ENCODE peak calls at places on chromosomes 16 and 17, in four cellular contexts. J is right atrium auricular region, Q is heart left ventricle, A is body of pancreas. N is an unnamed sample. For H3K36me3, the result is how much of the 10 kb centered on the place peaks cover.

GRCh38 chr17:62781826-62782225 is 26.3 kb downstream of the MARCHF10 start:
- DNase-seq in J (no peak), Q (no peak), A (no peak), N (no peak)

GRCh38 chr17:29764748-29765147 is 142.0 kb upstream of the CORO6 start:
- DNase-seq in A (no peak), Q (no peak), J (no peak), N (no peak)

GRCh38 chr16:648071-648785 is 937 bp upstream of the WDR90 start:
- DNase-seq in Q (no peak), J (no peak), A (peak), N (peak)

GRCh38 chr17:28737770-28738679 is 5.8 kb upstream of the TRAF4 start:
- DNase-seq in J (no peak), A (no peak), Q (no peak), N (peak)

GRCh38 chr16:87815567-87815966 is 49.8 kb upstream of the KLHDC4 start:
- DNase-seq in Q (no peak), J (no peak), A (no peak), N (no peak)

GRCh38 chr16:79278506-79278905 is 322.0 kb downstream of the MAF start:
- DNase-seq in A (no peak), Q (no peak), J (no peak), N (peak)

GRCh38 chr17:82893779-82894178 is 54.0 kb upstream of the ZNF750 start:
- DNase-seq in A (no peak), J (no peak), Q (no peak), N (no peak)

GRCh38 chr17:7550359-7550758 is 1.5 kb downstream of the TNFSF12 start:
- DNase-seq in Q (no peak), J (no peak), A (no peak), N (no peak)

GRCh38 chr17:61412860-61413653 is 13.4 kb downstream of the TBX2 start:
- DNase-seq in J (peak), A (no peak), Q (no peak), N (no peak)

GRCh38 chr16:15897834-15898254 is 9.4 kb upstream of the CEP20 start:
- DNase-seq in A (no peak), Q (no peak), J (no peak), N (no peak)

GRCh38 chr17:74442670-74443515 is 11.0 kb downstream of the GPRC5C start:
- DNase-seq in A (peak), J (peak), Q (peak), N (peak)

GRCh38 chr17:34613064-34614019 is 34.0 kb downstream of the TMEM132E start:
- DNase-seq in Q (no peak), A (peak), J (no peak), N (no peak)

GRCh38 chr17:58303981-58304734 is 23.4 kb upstream of the MPO start:
- DNase-seq in A (peak), J (no peak), Q (no peak), N (peak)

GRCh38 chr16:2206780-2207433 is 1.7 kb downstream of the MLST8 start:
- DNase-seq in A (no peak), Q (no peak), J (no peak), N (no peak)

GRCh38 chr16:29898786-29899515 is 399 bp downstream of the SEZ6L2 start:
- DNase-seq in A (no peak), J (no peak), Q (no peak), N (peak)

GRCh38 chr16:51154271-51155171 is 3.5 kb upstream of the SALL1 start:
- DNase-seq in J (no peak), Q (no peak), A (no peak), N (peak)

GRCh38 chr16:86818701-86819522 is 240.6 kb downstream of the FOXL1 start:
- DNase-seq in A (no peak), J (no peak), Q (no peak), N (no peak)

GRCh38 chr17:83133302-83134121 is 54.1 kb downstream of the METRNL start:
- DNase-seq in J (no peak), A (no peak), Q (no peak), N (no peak)

GRCh38 chr16:89599451-89599858 is 14.0 kb upstream of the DPEP1 start:
- DNase-seq in J (no peak), Q (no peak), A (peak), N (no peak)

GRCh38 chr16:88477631-88478030 is 24.6 kb downstream of the ZFPM1 start:
- DNase-seq in A (no peak), J (no peak), Q (no peak), N (no peak)

GRCh38 chr17:44345497-44346026 is 460 bp downstream of the GRN start:
- DNase-seq in Q (peak), J (peak), A (peak), N (peak)

GRCh38 chr16:64398795-64399194 is 723.1 kb downstream of the CDH11 start:
- DNase-seq in J (no peak), A (no peak), Q (no peak), N (no peak)

GRCh38 chr17:82384730-82385429 is 13.3 kb downstream of the UTS2R start:
- DNase-seq in Q (peak), J (no peak), A (peak), N (peak)

GRCh38 chr17:56174421-56174820 is 21.1 kb downstream of the ANKFN1 start:
- DNase-seq in A (no peak), Q (no peak), J (no peak), N (no peak)

GRCh38 chr16:9932000-9932399 is 250.2 kb downstream of the GRIN2A start:
- DNase-seq in Q (no peak), J (no peak), A (no peak), N (no peak)

GRCh38 chr17:77541995-77542394 is 401.2 kb downstream of the SEC14L1 start:
- DNase-seq in J (no peak), Q (peak), A (no peak), N (no peak)

GRCh38 chr17:50344712-50345380 is 1.1 kb upstream of the XYLT2 start:
- DNase-seq in Q (no peak), J (no peak), A (no peak), N (peak)

GRCh38 chr17:82813299-82814051 is 26.3 kb downstream of the ZNF750 start:
- DNase-seq in Q (no peak), A (no peak), J (no peak), N (no peak)

GRCh38 chr16:84712801-84713775 is 13.3 kb downstream of the USP10 start:
- DNase-seq in A (no peak), Q (no peak), J (no peak), N (no peak)

GRCh38 chr16:84712138-84712671 is 12.4 kb downstream of the USP10 start:
- DNase-seq in J (no peak), A (no peak), Q (no peak), N (no peak)

GRCh38 chr16:84709609-84710008 is 9.8 kb downstream of the USP10 start:
- DNase-seq in Q (no peak), J (no peak), A (no peak), N (no peak)

GRCh38 chr16:84714028-84714427 is 14.2 kb downstream of the USP10 start:
- DNase-seq in J (no peak), Q (no peak), A (no peak), N (no peak)

DNA sequence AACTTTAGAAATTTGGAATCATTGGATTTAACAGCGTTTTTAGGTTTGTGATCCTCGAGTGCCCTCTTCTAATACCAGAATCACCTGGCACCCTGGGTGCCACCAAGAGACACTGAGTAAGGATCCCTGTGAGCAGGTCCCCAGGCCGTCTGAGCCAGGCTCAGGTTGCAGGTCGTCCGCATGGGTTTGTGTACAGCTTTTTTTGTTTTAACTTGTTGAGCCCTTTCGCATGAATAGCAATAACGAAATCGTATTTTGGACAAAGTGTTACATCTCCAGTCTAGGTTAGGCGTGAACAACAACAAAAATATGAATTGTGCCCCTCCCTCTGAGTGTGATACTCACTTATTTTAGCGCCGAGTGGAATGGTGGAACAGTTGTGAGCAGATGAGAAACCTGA is 10.9 kb downstream of the USP10 start:
- DNase-seq in Q (no peak), A (no peak), J (no peak), N (no peak)
- H3K36me3 ChIP-seq in Q (under half), A (under half), J (under half), N (under half)

GRCh38 chr17:4023220-4023619 is 59.0 kb upstream of the ATP2A3 start:
- DNase-seq in J (no peak), Q (no peak), A (no peak), N (no peak)

GRCh38 chr17:4028436-4028835 is 64.2 kb upstream of the ATP2A3 start:
- DNase-seq in Q (no peak), A (no peak), J (no peak), N (no peak)

GRCh38 chr17:4032245-4032644 is 68.0 kb upstream of the ATP2A3 start:
- DNase-seq in Q (no peak), A (no peak), J (no peak), N (no peak)

DNA sequence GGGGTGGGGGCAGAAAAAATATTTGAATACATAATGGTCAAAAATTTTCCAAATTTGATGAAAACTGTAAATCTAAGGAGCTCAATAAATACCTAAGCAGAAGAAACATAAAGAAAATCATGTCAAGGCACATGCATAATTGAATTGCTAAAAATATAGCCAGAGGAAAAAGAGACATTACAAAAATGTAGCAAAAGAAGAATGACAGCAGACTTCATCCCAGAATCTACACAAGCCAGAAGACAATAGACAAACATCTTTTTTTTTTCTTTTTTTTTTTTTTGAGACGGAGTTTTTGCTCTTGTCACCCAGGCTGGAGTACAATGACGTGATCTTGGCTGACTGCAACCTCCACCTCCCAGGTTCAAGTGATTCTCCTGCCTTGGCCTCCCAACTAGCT is 62.0 kb upstream of the ATP2A3 start:
- DNase-seq in Q (no peak), J (no peak), A (no peak), N (no peak)
- H3K36me3 ChIP-seq in Q (half or more), J (half or more), A (under half), N (under half)

GRCh38 chr16:8919089-8919933 is 37.2 kb downstream of the LITAFD start:
- DNase-seq in A (no peak), J (no peak), Q (no peak), N (no peak)

GRCh38 chr16:8921626-8921984 is 39.5 kb downstream of the LITAFD start:
- DNase-seq in Q (no peak), J (no peak), A (no peak), N (no peak)

GRCh38 chr16:8920676-8921625 is 38.8 kb downstream of the LITAFD start:
- DNase-seq in J (no peak), A (no peak), Q (no peak), N (no peak)

GRCh38 chr16:8923199-8923598 is 40.5 kb downstream of the USP7 start:
- DNase-seq in A (no peak), J (no peak), Q (no peak), N (no peak)

GRCh38 chr16:8919934-8920465 is 37.8 kb downstream of the LITAFD start:
- DNase-seq in A (no peak), Q (no peak), J (no peak), N (no peak)
- H3K36me3 ChIP-seq in A (under half), Q (half or more), J (half or more), N (under half)

GRCh38 chr16:75239463-75240122 is 11.8 kb downstream of the BCAR1 start:
- DNase-seq in Q (peak), J (no peak), A (no peak), N (peak)

GRCh38 chr16:75236736-75237397 is 14.6 kb downstream of the BCAR1 start:
- DNase-seq in A (no peak), Q (no peak), J (no peak), N (no peak)

GRCh38 chr16:75238853-75239371 is 12.5 kb downstream of the BCAR1 start:
- DNase-seq in J (no peak), Q (no peak), A (no peak), N (no peak)

GRCh38 chr16:75237398-75238131 is 13.9 kb downstream of the BCAR1 start:
- DNase-seq in A (no peak), J (no peak), Q (no peak), N (no peak)

DNA sequence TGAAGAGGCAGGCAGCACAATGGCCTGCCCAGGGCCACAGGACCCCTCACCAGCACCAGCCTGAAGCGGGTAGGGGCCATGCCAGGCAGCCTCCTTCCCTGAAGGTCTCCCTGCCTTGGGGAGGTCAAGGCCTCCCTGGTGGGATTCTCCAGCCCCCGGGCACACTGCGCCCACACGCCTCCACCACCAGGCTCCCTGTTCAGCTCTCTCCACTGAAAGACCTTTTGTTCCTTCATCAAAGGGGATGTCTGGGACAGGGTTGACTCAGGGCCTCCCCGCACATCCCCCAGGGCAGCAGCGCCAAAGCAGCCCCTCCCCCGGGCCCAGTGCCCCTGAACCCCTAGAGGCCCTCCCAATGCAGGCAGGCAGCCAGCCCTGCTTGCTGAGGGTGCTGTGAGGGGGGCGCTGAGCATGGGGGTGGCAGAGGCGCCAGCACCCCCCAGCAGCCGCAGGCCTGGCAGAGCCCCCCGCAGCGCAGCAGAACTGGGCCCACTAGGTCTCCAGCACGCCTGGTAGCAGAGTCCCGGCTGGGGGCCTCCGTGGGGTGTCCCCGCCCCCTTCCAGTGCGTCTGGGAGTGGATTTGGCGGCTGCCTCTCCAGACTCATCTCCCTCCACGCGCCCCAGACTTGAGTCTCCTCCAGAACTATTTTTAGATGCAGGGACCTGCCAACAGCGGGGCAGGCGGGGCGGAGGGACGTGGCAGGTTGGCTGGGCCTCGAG is 13.1 kb downstream of the BCAR1 start:
- DNase-seq in A (peak), Q (peak), J (peak), N (peak)
- H3K36me3 ChIP-seq in A (under half), Q (half or more), J (under half), N (under half)

GRCh38 chr17:19313066-19313745 is 49.3 kb downstream of the B9D1 start:
- DNase-seq in Q (no peak), J (no peak), A (no peak), N (no peak)
- H3K36me3 ChIP-seq in Q (half or more), J (half or more), A (under half), N (under half)

DNA sequence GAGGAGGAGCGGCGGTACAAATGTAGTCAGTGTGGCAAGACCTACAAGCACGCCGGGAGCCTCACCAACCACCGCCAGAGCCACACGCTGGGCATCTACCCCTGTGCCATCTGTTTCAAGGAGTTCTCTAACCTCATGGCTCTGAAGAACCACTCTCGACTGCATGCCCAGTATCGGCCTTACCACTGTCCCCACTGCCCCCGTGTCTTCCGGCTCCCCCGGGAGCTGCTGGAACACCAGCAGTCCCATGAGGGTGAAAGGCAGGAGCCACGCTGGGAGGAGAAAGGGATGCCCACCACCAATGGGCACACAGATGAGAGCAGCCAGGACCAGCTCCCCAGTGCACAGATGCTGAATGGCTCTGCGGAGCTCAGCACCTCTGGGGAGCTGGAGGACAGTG is 2.8 kb downstream of the ZNF646 start:
- DNase-seq in Q (peak), J (no peak), A (no peak), N (no peak)
- H3K36me3 ChIP-seq in Q (half or more), J (half or more), A (under half), N (under half)

GRCh38 chr17:17824119-17824779 is 12.5 kb downstream of the SREBF1 start:
- DNase-seq in A (no peak), Q (no peak), J (no peak), N (peak)
- H3K36me3 ChIP-seq in A (under half), Q (under half), J (under half), N (under half)